ENCODE peak calls at places on chromosome 1, in eight cellular contexts. One of them, this sample, is unnamed.

GRCh38 chr1:162562452-162562828 is 918 bp downstream of the UAP1 start:
- DNase-seq in breast epithelium: no peak
- DNase-seq in NCI-H345: peak
- DNase-seq in nephron progenitor cell: no peak
- DNase-seq in activated CD4-positive, alpha-beta T cell treated with anti-CD3 and anti-CD28 coated beads for 24 hours: no peak
- DNase-seq in skeletal muscle cell: no peak
- DNase-seq in C1 segment of cervical spinal cord: peak
- DNase-seq in RPMI8226: peak
- DNase-seq in this sample: no peak

GRCh38 chr1:23395162-23395724 is 25.6 kb upstream of the ZNF436 start:
- DNase-seq in breast epithelium: no peak
- DNase-seq in skeletal muscle cell: no peak
- DNase-seq in RPMI8226: no peak
- DNase-seq in activated CD4-positive, alpha-beta T cell treated with anti-CD3 and anti-CD28 coated beads for 24 hours: no peak
- DNase-seq in NCI-H345: no peak
- DNase-seq in C1 segment of cervical spinal cord: no peak
- DNase-seq in nephron progenitor cell: no peak
- DNase-seq in this sample: no peak

GRCh38 chr1:11566042-11566825 is 87.3 kb downstream of the DISP3 start:
- DNase-seq in nephron progenitor cell: no peak
- DNase-seq in activated CD4-positive, alpha-beta T cell treated with anti-CD3 and anti-CD28 coated beads for 24 hours: no peak
- DNase-seq in skeletal muscle cell: no peak
- DNase-seq in breast epithelium: no peak
- DNase-seq in RPMI8226: no peak
- DNase-seq in NCI-H345: no peak
- DNase-seq in C1 segment of cervical spinal cord: no peak
- DNase-seq in this sample: no peak

GRCh38 chr1:24254783-24255182 is 64.4 kb upstream of the GRHL3 start:
- DNase-seq in C1 segment of cervical spinal cord: no peak
- DNase-seq in breast epithelium: no peak
- DNase-seq in NCI-H345: no peak
- DNase-seq in activated CD4-positive, alpha-beta T cell treated with anti-CD3 and anti-CD28 coated beads for 24 hours: no peak
- DNase-seq in RPMI8226: no peak
- DNase-seq in skeletal muscle cell: no peak
- DNase-seq in nephron progenitor cell: no peak
- DNase-seq in this sample: no peak

GRCh38 chr1:224095867-224096266 is 18.0 kb upstream of the FBXO28 start:
- DNase-seq in skeletal muscle cell: no peak
- DNase-seq in NCI-H345: no peak
- DNase-seq in C1 segment of cervical spinal cord: no peak
- DNase-seq in activated CD4-positive, alpha-beta T cell treated with anti-CD3 and anti-CD28 coated beads for 24 hours: no peak
- DNase-seq in RPMI8226: no peak
- DNase-seq in nephron progenitor cell: no peak
- DNase-seq in breast epithelium: no peak
- DNase-seq in this sample: no peak

GRCh38 chr1:223087231-223087990 is 55.6 kb downstream of the TLR5 start:
- DNase-seq in skeletal muscle cell: no peak
- DNase-seq in activated CD4-positive, alpha-beta T cell treated with anti-CD3 and anti-CD28 coated beads for 24 hours: no peak
- DNase-seq in C1 segment of cervical spinal cord: no peak
- DNase-seq in breast epithelium: no peak
- DNase-seq in RPMI8226: no peak
- DNase-seq in NCI-H345: no peak
- DNase-seq in nephron progenitor cell: no peak
- DNase-seq in this sample: no peak

GRCh38 chr1:19734472-19734999 is 65.2 kb downstream of the TMCO4 start:
- DNase-seq in NCI-H345: no peak
- DNase-seq in skeletal muscle cell: no peak
- DNase-seq in nephron progenitor cell: no peak
- DNase-seq in C1 segment of cervical spinal cord: no peak
- DNase-seq in breast epithelium: no peak
- DNase-seq in RPMI8226: no peak
- DNase-seq in activated CD4-positive, alpha-beta T cell treated with anti-CD3 and anti-CD28 coated beads for 24 hours: no peak
- DNase-seq in this sample: no peak

GRCh38 chr1:89633745-89634625 is 1.1 kb downstream of the LRRC8C start:
- DNase-seq in activated CD4-positive, alpha-beta T cell treated with anti-CD3 and anti-CD28 coated beads for 24 hours: no peak
- DNase-seq in nephron progenitor cell: peak
- DNase-seq in RPMI8226: no peak
- DNase-seq in breast epithelium: peak
- DNase-seq in C1 segment of cervical spinal cord: no peak
- DNase-seq in NCI-H345: peak
- DNase-seq in skeletal muscle cell: no peak
- DNase-seq in this sample: no peak

GRCh38 chr1:181748013-181748412 is 264.7 kb downstream of the CACNA1E start:
- DNase-seq in activated CD4-positive, alpha-beta T cell treated with anti-CD3 and anti-CD28 coated beads for 24 hours: no peak
- DNase-seq in skeletal muscle cell: no peak
- DNase-seq in RPMI8226: no peak
- DNase-seq in breast epithelium: no peak
- DNase-seq in NCI-H345: no peak
- DNase-seq in nephron progenitor cell: no peak
- DNase-seq in C1 segment of cervical spinal cord: no peak
- DNase-seq in this sample: no peak

GRCh38 chr1:97739596-97740103 is 181.2 kb downstream of the DPYD start:
- DNase-seq in C1 segment of cervical spinal cord: no peak
- DNase-seq in skeletal muscle cell: no peak
- DNase-seq in breast epithelium: no peak
- DNase-seq in NCI-H345: no peak
- DNase-seq in activated CD4-positive, alpha-beta T cell treated with anti-CD3 and anti-CD28 coated beads for 24 hours: no peak
- DNase-seq in nephron progenitor cell: no peak
- DNase-seq in RPMI8226: no peak
- DNase-seq in this sample: no peak

GRCh38 chr1:8862528-8862927 is 16.0 kb downstream of the ENO1 start:
- DNase-seq in C1 segment of cervical spinal cord: no peak
- DNase-seq in activated CD4-positive, alpha-beta T cell treated with anti-CD3 and anti-CD28 coated beads for 24 hours: no peak
- DNase-seq in NCI-H345: peak
- DNase-seq in skeletal muscle cell: no peak
- DNase-seq in RPMI8226: peak
- DNase-seq in breast epithelium: no peak
- DNase-seq in nephron progenitor cell: peak
- DNase-seq in this sample: no peak

GRCh38 chr1:27366411-27367159 is at the start of gene MAP3K6:
- DNase-seq in skeletal muscle cell: no peak
- DNase-seq in breast epithelium: peak
- DNase-seq in NCI-H345: peak
- DNase-seq in activated CD4-positive, alpha-beta T cell treated with anti-CD3 and anti-CD28 coated beads for 24 hours: no peak
- DNase-seq in C1 segment of cervical spinal cord: peak
- DNase-seq in nephron progenitor cell: peak
- DNase-seq in RPMI8226: peak
- DNase-seq in this sample: peak

GRCh38 chr1:23010734-23011449 is 4.8 kb downstream of the TEX46 start:
- DNase-seq in breast epithelium: no peak
- DNase-seq in activated CD4-positive, alpha-beta T cell treated with anti-CD3 and anti-CD28 coated beads for 24 hours: no peak
- DNase-seq in C1 segment of cervical spinal cord: no peak
- DNase-seq in nephron progenitor cell: no peak
- DNase-seq in skeletal muscle cell: no peak
- DNase-seq in NCI-H345: no peak
- DNase-seq in RPMI8226: peak
- DNase-seq in this sample: no peak

GRCh38 chr1:31004231-31004621 is 61.3 kb downstream of the PUM1 start:
- DNase-seq in NCI-H345: no peak
- DNase-seq in nephron progenitor cell: no peak
- DNase-seq in skeletal muscle cell: no peak
- DNase-seq in RPMI8226: no peak
- DNase-seq in activated CD4-positive, alpha-beta T cell treated with anti-CD3 and anti-CD28 coated beads for 24 hours: no peak
- DNase-seq in C1 segment of cervical spinal cord: no peak
- DNase-seq in breast epithelium: no peak
- DNase-seq in this sample: no peak

GRCh38 chr1:87684786-87685185 is 356.1 kb downstream of the LMO4 start:
- DNase-seq in breast epithelium: no peak
- DNase-seq in RPMI8226: no peak
- DNase-seq in activated CD4-positive, alpha-beta T cell treated with anti-CD3 and anti-CD28 coated beads for 24 hours: no peak
- DNase-seq in NCI-H345: peak
- DNase-seq in skeletal muscle cell: peak
- DNase-seq in nephron progenitor cell: no peak
- DNase-seq in C1 segment of cervical spinal cord: no peak
- DNase-seq in this sample: peak

GRCh38 chr1:48007044-48007443 is 9.9 kb upstream of the TRABD2B start:
- DNase-seq in nephron progenitor cell: no peak
- DNase-seq in activated CD4-positive, alpha-beta T cell treated with anti-CD3 and anti-CD28 coated beads for 24 hours: no peak
- DNase-seq in NCI-H345: no peak
- DNase-seq in breast epithelium: no peak
- DNase-seq in skeletal muscle cell: no peak
- DNase-seq in RPMI8226: peak
- DNase-seq in C1 segment of cervical spinal cord: no peak
- DNase-seq in this sample: no peak

GRCh38 chr1:59367269-59368006 is 70.5 kb downstream of the FGGY start:
- DNase-seq in activated CD4-positive, alpha-beta T cell treated with anti-CD3 and anti-CD28 coated beads for 24 hours: no peak
- DNase-seq in RPMI8226: no peak
- DNase-seq in C1 segment of cervical spinal cord: no peak
- DNase-seq in skeletal muscle cell: peak
- DNase-seq in NCI-H345: no peak
- DNase-seq in breast epithelium: peak
- DNase-seq in nephron progenitor cell: peak
- DNase-seq in this sample: no peak

GRCh38 chr1:98201640-98202039 is 280.8 kb upstream of the DPYD start:
- DNase-seq in nephron progenitor cell: peak
- DNase-seq in breast epithelium: no peak
- DNase-seq in skeletal muscle cell: peak
- DNase-seq in C1 segment of cervical spinal cord: no peak
- DNase-seq in NCI-H345: no peak
- DNase-seq in RPMI8226: no peak
- DNase-seq in activated CD4-positive, alpha-beta T cell treated with anti-CD3 and anti-CD28 coated beads for 24 hours: no peak
- DNase-seq in this sample: no peak

GRCh38 chr1:117058810-117059209 is 1.3 kb upstream of the TTF2 start:
- DNase-seq in activated CD4-positive, alpha-beta T cell treated with anti-CD3 and anti-CD28 coated beads for 24 hours: no peak
- DNase-seq in C1 segment of cervical spinal cord: no peak
- DNase-seq in NCI-H345: no peak
- DNase-seq in breast epithelium: no peak
- DNase-seq in nephron progenitor cell: no peak
- DNase-seq in RPMI8226: peak
- DNase-seq in skeletal muscle cell: no peak
- DNase-seq in this sample: no peak

GRCh38 chr1:2821970-2822620 is 20.6 kb upstream of the TTC34 start:
- DNase-seq in skeletal muscle cell: no peak
- DNase-seq in RPMI8226: peak
- DNase-seq in C1 segment of cervical spinal cord: no peak
- DNase-seq in nephron progenitor cell: peak
- DNase-seq in breast epithelium: no peak
- DNase-seq in NCI-H345: no peak
- DNase-seq in activated CD4-positive, alpha-beta T cell treated with anti-CD3 and anti-CD28 coated beads for 24 hours: peak
- DNase-seq in this sample: no peak

GRCh38 chr1:24901791-24902470 is 28.1 kb downstream of the RUNX3 start:
- DNase-seq in nephron progenitor cell: no peak
- DNase-seq in skeletal muscle cell: no peak
- DNase-seq in activated CD4-positive, alpha-beta T cell treated with anti-CD3 and anti-CD28 coated beads for 24 hours: no peak
- DNase-seq in C1 segment of cervical spinal cord: no peak
- DNase-seq in NCI-H345: no peak
- DNase-seq in breast epithelium: peak
- DNase-seq in RPMI8226: no peak
- DNase-seq in this sample: no peak

GRCh38 chr1:171185064-171185463 is at the start of gene FMO2:
- DNase-seq in breast epithelium: peak
- DNase-seq in C1 segment of cervical spinal cord: no peak
- DNase-seq in activated CD4-positive, alpha-beta T cell treated with anti-CD3 and anti-CD28 coated beads for 24 hours: no peak
- DNase-seq in skeletal muscle cell: no peak
- DNase-seq in NCI-H345: no peak
- DNase-seq in RPMI8226: no peak
- DNase-seq in nephron progenitor cell: no peak
- DNase-seq in this sample: no peak

This sample was measured in NCI-H2029 treated with DMSO at 0.1 percent for 48 hours.